ENCODE peak calls at places on chromosomes 3 and 15, in four cellular contexts. S, D, U and J are unnamed samples.
A peak's percentile ranks its signal among the peaks of the same experiment; 100 is the strongest.

GRCh38 chr3:146036289-146036688 is 124.7 kb downstream of the PLOD2 start:
- DNase-seq in U (no peak), S (no peak), D (no peak), J (no peak)

GRCh38 chr3:175426805-175427204 is 567.7 kb downstream of the NAALADL2 start:
- DNase-seq in U (no peak), S (no peak), D (peak; percentile 45), J (no peak)

GRCh38 chr15:100092034-100092433 is 249.7 kb downstream of the ADAMTS17 start:
- DNase-seq in U (no peak), S (no peak), D (no peak), J (no peak)

GRCh38 chr15:65740148-65740547 is 51.9 kb downstream of the DENND4A start:
- DNase-seq in U (no peak), S (no peak), D (no peak), J (no peak)

GRCh38 chr3:72032435-72033118 is 247.6 kb upstream of the PROK2 start:
- DNase-seq in U (no peak), D (no peak), S (no peak), J (no peak)

GRCh38 chr3:32288819-32289218 is 50.3 kb downstream of the CMTM8 start:
- DNase-seq in U (no peak), D (peak; percentile 48), S (no peak), J (no peak)

GRCh38 chr3:139269984-139270383 is 73.8 kb upstream of the MRPS22 start:
- DNase-seq in S (no peak), U (no peak), D (no peak), J (no peak)

GRCh38 chr15:68638953-68639500 is 60.2 kb downstream of the CORO2B start:
- DNase-seq in S (no peak), U (no peak), D (no peak), J (no peak)

GRCh38 chr3:64345351-64345750 is 120.1 kb upstream of the PRICKLE2 start:
- DNase-seq in S (no peak), D (no peak), U (peak; percentile 47), J (no peak)

GRCh38 chr3:62373215-62373614 is at the start of gene FEZF2:
- DNase-seq in D (no peak), S (no peak), U (no peak), J (no peak)

GRCh38 chr3:123156276-123156995 is 45.3 kb upstream of the SEC22A start:
- DNase-seq in U (no peak), D (no peak), S (no peak), J (no peak)

GRCh38 chr3:196192036-196193001 is 18.9 kb downstream of the ZDHHC19 start:
- DNase-seq in D (no peak), U (no peak), S (no peak), J (peak; percentile 45)

GRCh38 chr3:195348719-195349118 is 77.8 kb upstream of the XXYLT1 start:
- DNase-seq in D (no peak), S (no peak), U (no peak), J (no peak)

GRCh38 chr15:80693682-80694623 is 1.2 kb upstream of the ABHD17C start:
- DNase-seq in D (peak; percentile 29), S (no peak), U (no peak), J (no peak)

GRCh38 chr3:15361494-15362214 is 29.3 kb upstream of the SH3BP5 start:
- DNase-seq in U (no peak), S (no peak), D (no peak), J (no peak)

GRCh38 chr3:171175840-171176239 is 149.3 kb upstream of the SLC2A2 start:
- DNase-seq in S (no peak), U (no peak), D (no peak), J (no peak)

GRCh38 chr15:85044894-85045293 is 63.2 kb downstream of the PDE8A start:
- DNase-seq in U (no peak), D (no peak), S (no peak), J (no peak)

GRCh38 chr15:97978408-97979130 is 18.1 kb downstream of the ARRDC4 start:
- DNase-seq in S (no peak), D (no peak), U (peak; percentile 42), J (no peak)

GRCh38 chr3:16300881-16301359 is 35.9 kb downstream of the OXNAD1 start:
- DNase-seq in D (peak; percentile 30), S (no peak), U (no peak), J (peak; percentile 43)

DNA sequence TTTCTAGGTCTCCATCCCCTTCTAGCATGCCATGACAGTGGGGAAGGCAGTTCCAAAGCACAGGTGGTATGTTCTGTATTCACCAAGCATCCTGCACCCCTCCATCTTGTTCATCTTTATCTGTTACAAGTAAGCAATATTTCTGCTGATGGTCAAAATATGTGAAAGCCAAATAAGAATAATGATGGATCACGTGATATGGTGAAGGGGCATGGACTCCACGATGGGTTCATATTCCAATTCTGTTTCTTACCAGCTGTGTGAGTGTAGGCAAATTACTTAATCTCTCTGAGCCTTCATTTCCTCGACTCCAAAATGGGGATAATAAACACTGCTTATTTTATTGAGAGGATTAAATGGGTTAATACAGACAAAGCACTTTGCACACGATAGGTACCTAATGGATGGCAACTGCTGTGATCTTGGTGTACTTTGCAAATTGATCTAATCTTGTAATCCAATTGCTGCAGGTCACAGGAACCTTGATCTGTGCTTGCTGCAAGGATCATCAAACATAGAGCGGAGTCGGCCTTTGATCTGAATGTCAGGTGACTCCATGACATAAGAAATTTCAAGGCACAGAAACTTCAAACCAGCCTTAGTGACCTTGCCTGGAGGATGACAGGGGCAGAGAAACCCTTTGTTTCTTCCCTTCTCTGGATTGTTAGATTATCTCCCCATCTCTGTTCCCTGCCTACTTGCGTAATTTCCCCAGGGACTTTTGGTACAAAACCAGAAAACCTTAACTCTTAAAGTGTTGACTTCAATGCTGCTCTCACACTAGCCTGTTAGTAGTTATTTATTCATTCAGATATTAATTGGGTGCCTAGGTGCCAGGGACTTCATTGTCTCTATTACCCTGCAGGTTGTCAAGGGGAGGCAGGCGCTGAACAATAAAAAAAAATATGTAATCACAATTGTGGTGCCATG is 25.8 kb downstream of the SIAH2 start:
- DNase-seq in S (no peak), D (no peak), U (peak; percentile 64), J (no peak)
- H3K4me1 ChIP-seq in S (peaks cover 33% of the 10 kb centered on the region), D (peaks cover 21% of the 10 kb centered on the region), U (peaks cover 33% of the 10 kb centered on the region), J (peaks cover 6% of the 10 kb centered on the region)

DNA sequence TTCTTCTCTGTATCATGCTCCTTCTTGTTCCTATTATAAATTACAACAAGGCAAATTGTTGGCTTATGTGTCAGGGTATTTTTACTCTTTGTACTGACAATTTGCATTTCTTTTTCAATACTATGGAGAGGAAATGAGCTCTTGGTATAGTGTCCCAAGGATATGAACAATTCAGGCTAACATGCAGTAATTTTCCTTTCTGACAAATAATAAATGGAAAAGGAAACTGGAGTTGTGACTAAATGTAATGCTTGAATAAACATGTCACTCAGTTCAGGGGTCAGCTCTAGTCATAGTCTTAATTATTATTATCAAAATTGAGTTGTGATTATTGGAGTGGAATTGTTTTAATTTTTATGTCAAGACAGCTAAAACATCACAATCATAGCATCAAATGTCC is 256.0 kb upstream of the ZPLD1 start:
- DNase-seq in S (no peak), D (no peak), U (no peak), J (no peak)
- H3K4me1 ChIP-seq in S (peaks cover 43% of the 10 kb centered on the region), D (no peaks in the 10 kb centered on the region), U (peaks cover 49% of the 10 kb centered on the region), J (peaks cover 5% of the 10 kb centered on the region)

DNA sequence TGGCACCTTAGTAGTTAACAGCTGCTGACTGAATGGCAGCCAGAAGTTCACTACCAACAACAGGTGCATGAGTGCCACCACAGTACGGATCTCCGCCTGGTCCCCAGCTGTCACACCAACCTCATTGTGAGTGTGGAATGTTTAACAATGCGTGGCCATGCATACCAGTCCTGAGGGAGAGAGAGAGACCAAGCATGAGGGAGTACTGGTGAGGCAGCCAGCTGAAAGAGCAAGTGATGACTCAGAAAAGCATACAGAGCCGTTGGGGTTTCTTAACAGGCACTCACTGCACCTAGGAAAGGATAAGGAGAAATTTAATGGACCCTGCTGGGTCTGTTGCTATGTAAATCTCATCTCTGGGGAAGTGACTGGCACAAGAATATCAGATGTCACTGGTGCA is 245.4 kb upstream of the ARPP21 start:
- DNase-seq in S (no peak), D (no peak), U (peak; percentile 14), J (no peak)
- H3K4me1 ChIP-seq in S (no peaks in the 10 kb centered on the region), D (no peaks in the 10 kb centered on the region), U (no peaks in the 10 kb centered on the region), J (no peaks in the 10 kb centered on the region)

GRCh38 chr3:46296826-46297225 is 54.6 kb downstream of the CCR3 start:
- DNase-seq in U (no peak), D (no peak), S (no peak), J (no peak)
- H3K4me1 ChIP-seq in U (no peaks in the 10 kb centered on the region), D (peaks cover 96% of the 10 kb centered on the region), S (peaks cover 51% of the 10 kb centered on the region), J (peaks cover 47% of the 10 kb centered on the region)

GRCh38 chr3:80521081-80521480 is 753.3 kb upstream of the ROBO1 start:
- DNase-seq in U (no peak), D (no peak), S (no peak), J (no peak)
- H3K4me1 ChIP-seq in U (no peaks in the 10 kb centered on the region), D (no peaks in the 10 kb centered on the region), S (no peaks in the 10 kb centered on the region), J (no peaks in the 10 kb centered on the region)

GRCh38 chr3:127819086-127819485 is 3.2 kb downstream of the MGLL start:
- DNase-seq in S (no peak), D (no peak), U (no peak), J (no peak)
- H3K4me1 ChIP-seq in S (peaks cover 81% of the 10 kb centered on the region), D (no peaks in the 10 kb centered on the region), U (peaks cover 55% of the 10 kb centered on the region), J (peaks cover 3% of the 10 kb centered on the region)

DNA sequence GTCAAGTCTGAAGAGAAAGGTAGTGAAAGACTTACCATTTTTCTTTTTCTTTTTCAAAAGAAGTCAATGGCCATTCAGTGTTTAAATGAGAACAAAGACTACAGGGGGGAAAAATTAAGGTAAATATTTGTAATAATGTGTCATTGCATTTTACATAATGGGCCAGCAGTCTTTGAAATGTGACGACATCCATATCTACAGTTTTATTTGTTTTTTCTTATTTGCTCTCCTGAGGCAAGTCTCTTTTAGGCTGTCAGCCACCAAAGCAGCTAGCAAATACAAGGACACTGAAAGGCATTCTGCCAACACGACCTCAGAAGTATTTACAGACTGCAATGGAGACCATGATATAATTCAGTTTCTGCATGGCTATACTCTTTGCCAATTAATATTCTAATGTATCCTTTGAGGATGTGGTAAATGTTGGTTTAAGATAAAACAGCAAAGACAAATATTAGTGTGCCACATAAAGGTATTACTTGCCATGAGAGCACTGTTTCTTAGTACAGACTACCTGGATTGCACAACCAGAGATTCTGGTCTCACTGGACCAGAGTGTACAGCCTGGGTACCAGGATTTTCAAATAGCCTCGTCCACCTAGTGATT is 307.0 kb upstream of the THBS1 start:
- DNase-seq in D (no peak), S (peak; percentile 45), U (peak; percentile 64), J (no peak)
- H3K4me1 ChIP-seq in D (no peaks in the 10 kb centered on the region), S (no peaks in the 10 kb centered on the region), U (peaks cover 17% of the 10 kb centered on the region), J (no peaks in the 10 kb centered on the region)

GRCh38 chr3:112632596-112632995 is 8.3 kb downstream of the CCDC80 start:
- DNase-seq in S (no peak), D (no peak), U (no peak), J (no peak)

GRCh38 chr3:112631257-112631656 is 9.7 kb downstream of the CCDC80 start:
- DNase-seq in D (no peak), S (no peak), U (no peak), J (no peak)

GRCh38 chr3:112627419-112627818 is 13.5 kb downstream of the CCDC80 start:
- DNase-seq in U (no peak), D (no peak), S (no peak), J (no peak)

GRCh38 chr3:112628038-112628437 is 12.9 kb downstream of the CCDC80 start:
- DNase-seq in U (no peak), D (no peak), S (no peak), J (no peak)

GRCh38 chr3:112629425-112629824 is 11.5 kb downstream of the CCDC80 start:
- DNase-seq in U (peak; percentile 74), S (peak; percentile 67), D (no peak), J (no peak)
- H3K4me1 ChIP-seq in U (peaks cover 1% of the 10 kb centered on the region), S (no peaks in the 10 kb centered on the region), D (no peaks in the 10 kb centered on the region), J (no peaks in the 10 kb centered on the region)